ENCODE peak calls at places on chromosomes 6 and 20, in ten cellular contexts. T is nephron progenitor cell; Y is prostate gland; R is H9; K is GM12865; M is cardiac fibroblast; F is RWPE2; J is CD8-positive, alpha-beta T cell; Q is A549; O is fibroblast of lung. I is an unnamed sample.

GRCh38 chr6:36848658-36849441 is 9.6 kb upstream of the CPNE5 start:
- DNase-seq in J (no peak), Y (peak; percentile 52), M (peak; percentile 60), Q (no peak), F (no peak), R (peak; percentile 84), K (no peak), O (no peak), T (peak; percentile 74), I (peak; percentile 79)

GRCh38 chr6:165988306-165988756 is 179.3 kb downstream of the TBXT start:
- DNase-seq in T (peak; percentile 57), M (no peak), F (no peak), O (no peak), K (no peak), Y (no peak), R (no peak), Q (no peak), J (no peak), I (peak; percentile 72)

GRCh38 chr6:90294989-90295853 is 1.4 kb downstream of the BACH2 start:
- DNase-seq in R (no peak), O (peak; percentile 65), Y (peak; percentile 29), K (peak; percentile 32), Q (peak; percentile 29), T (peak; percentile 57), F (peak; percentile 57), J (peak; percentile 42), M (peak; percentile 16), I (peak; percentile 56)

GRCh38 chr6:28816909-28817807 is 106.6 kb downstream of the TRIM27 start:
- DNase-seq in R (peak; percentile 61), T (peak; percentile 45), Y (no peak), O (peak; percentile 62), F (no peak), J (no peak), K (peak; percentile 79), Q (peak; percentile 81), M (peak; percentile 56), I (no peak)

GRCh38 chr6:131096786-131097185 is 33.7 kb upstream of the EPB41L2 start:
- DNase-seq in F (no peak), T (no peak), Q (no peak), Y (no peak), J (no peak), R (no peak), O (no peak), K (no peak), M (no peak), I (no peak)

GRCh38 chr6:116352515-116353471 is 18.0 kb upstream of the DSE start:
- DNase-seq in F (no peak), R (no peak), T (no peak), M (peak; percentile 53), Y (no peak), J (no peak), O (peak; percentile 80), Q (no peak), K (peak; percentile 56), I (no peak)

GRCh38 chr6:143165315-143165855 is 104.7 kb downstream of the AIG1 start:
- DNase-seq in K (no peak), O (no peak), R (no peak), J (no peak), T (no peak), Q (no peak), M (no peak), F (no peak), Y (no peak), I (no peak)

GRCh38 chr20:57198359-57199072 is 67.9 kb downstream of the BMP7 start:
- DNase-seq in Y (no peak), T (peak; percentile 41), F (no peak), Q (no peak), M (no peak), K (no peak), J (no peak), R (no peak), O (no peak), I (peak; percentile 42)

GRCh38 chr20:2713285-2713684 is 20.7 kb downstream of the EBF4 start:
- DNase-seq in O (no peak), M (no peak), R (no peak), Q (peak; percentile 43), J (no peak), T (no peak), F (no peak), K (no peak), Y (no peak), I (no peak)
- TF ChIP-seq CTCF in O (no peak), M (no peak), R (peak; percentile 64), Q (peak; percentile 60), J (peak; percentile 34), T (no peak), F (peak; percentile 48), K (peak; percentile 36), Y (no peak), I (no peak)

GRCh38 chr6:161837854-161838253 is 564.0 kb upstream of the AGPAT4 start:
- DNase-seq in F (no peak), Q (no peak), T (no peak), O (peak; percentile 3), Y (no peak), K (no peak), J (no peak), R (no peak), M (no peak), I (no peak)

GRCh38 chr6:161837449-161837735 is 563.5 kb upstream of the AGPAT4 start:
- DNase-seq in Q (no peak), F (no peak), M (no peak), K (no peak), O (no peak), T (no peak), R (no peak), Y (no peak), J (no peak), I (no peak)

GRCh38 chr6:161835426-161836029 is 561.7 kb upstream of the AGPAT4 start:
- DNase-seq in Y (no peak), O (peak; percentile 44), K (no peak), M (no peak), J (no peak), R (no peak), Q (no peak), T (peak; percentile 22), F (no peak), I (no peak)

GRCh38 chr6:161838306-161839035 is 564.6 kb upstream of the AGPAT4 start:
- DNase-seq in Q (no peak), R (peak; percentile 79), Y (no peak), T (peak; percentile 42), O (no peak), K (no peak), J (no peak), M (no peak), F (no peak), I (no peak)

DNA sequence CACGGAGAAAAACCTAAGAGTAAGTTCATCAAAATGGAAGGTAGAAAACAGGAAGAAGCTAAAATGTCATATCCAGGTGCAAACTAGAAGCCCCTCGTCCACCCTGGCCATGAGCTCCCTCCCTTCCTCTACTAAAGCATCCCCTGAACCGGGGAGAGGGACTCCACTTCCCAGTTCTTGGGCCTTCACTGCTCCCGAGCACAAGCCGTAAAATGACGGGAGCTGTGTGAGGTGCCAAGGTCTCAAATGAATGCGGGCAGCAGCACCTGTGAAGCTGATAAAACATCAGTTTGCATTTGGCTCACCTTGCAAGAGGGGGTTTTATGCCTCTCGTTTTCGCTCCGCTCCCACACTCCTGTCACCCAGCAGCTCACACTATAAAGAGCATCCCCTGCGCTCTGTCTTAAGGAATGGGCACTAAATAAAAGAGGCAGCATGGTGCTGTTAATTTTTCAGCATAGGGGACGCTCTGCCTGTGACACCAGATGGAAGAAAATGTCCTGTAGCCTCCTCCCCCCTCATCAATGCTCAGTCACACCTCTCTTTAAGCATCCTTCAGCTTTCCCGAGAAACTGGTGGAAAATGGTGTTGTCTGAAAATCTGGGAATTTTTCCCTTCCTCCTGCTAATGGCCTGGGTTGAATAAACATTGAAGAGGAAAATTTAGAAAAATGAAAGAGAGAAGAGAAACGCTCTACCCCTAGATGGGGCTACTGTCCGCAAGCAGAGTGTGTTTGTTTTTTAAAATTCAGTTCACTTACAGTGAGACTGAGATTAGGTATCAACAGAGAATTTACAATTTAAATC is 563.0 kb upstream of the AGPAT4 start:
- DNase-seq in K (no peak), O (peak; percentile 58), M (peak; percentile 10), R (no peak), F (no peak), T (no peak), Y (no peak), Q (peak; percentile 19), J (no peak), I (no peak)
- TF ChIP-seq CTCF in K (no peak), O (no peak), M (peak; percentile 10), R (peak; percentile 71), F (no peak), T (peak; percentile 33), Y (no peak), Q (peak; percentile 58), J (no peak), I (peak; percentile 22)

GRCh38 chr6:26257272-26257671 is 107.7 kb upstream of the BTN3A2 start:
- DNase-seq in M (no peak), F (no peak), Q (no peak), Y (no peak), K (no peak), T (no peak), R (no peak), O (no peak), J (no peak), I (no peak)

GRCh38 chr6:26260791-26261484 is 104.1 kb upstream of the BTN3A2 start:
- DNase-seq in F (no peak), M (no peak), K (no peak), O (no peak), T (no peak), R (no peak), Y (no peak), Q (no peak), J (no peak), I (no peak)

GRCh38 chr6:26264547-26264946 is 100.5 kb upstream of the BTN3A2 start:
- DNase-seq in T (no peak), J (no peak), Q (no peak), F (no peak), O (no peak), K (no peak), M (no peak), R (no peak), Y (no peak), I (no peak)

GRCh38 chr6:26258199-26258977 is 106.6 kb upstream of the BTN3A2 start:
- DNase-seq in F (no peak), Y (no peak), O (no peak), K (peak; percentile 21), Q (no peak), R (no peak), T (no peak), M (no peak), J (no peak), I (no peak)

DNA sequence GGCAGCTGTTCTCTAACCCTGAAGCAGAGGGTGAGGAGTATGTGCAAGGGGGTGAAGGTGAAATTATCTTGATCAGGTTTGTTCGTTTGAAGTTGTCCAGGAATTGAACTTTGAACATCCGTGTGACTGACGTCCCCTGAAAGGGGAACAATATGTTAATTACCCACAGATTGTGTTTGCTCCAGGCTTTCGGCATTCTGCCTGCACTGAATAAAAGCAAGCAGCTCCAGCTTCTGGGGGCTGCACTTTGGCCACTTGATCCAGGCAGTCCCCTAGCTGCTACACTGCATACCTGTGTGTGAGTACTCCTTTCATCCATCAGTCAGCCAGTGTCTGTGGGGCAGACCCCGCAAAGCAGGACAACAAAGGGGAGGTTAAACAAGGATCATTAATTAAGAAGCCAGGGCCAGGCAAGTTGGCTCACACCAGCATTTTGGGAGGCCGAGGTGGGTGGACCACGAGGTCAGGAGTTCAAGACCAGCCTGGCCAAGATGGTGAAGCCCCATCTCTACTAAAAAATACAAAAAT is 104.8 kb upstream of the BTN3A2 start:
- DNase-seq in Y (no peak), Q (no peak), R (no peak), J (no peak), M (no peak), T (no peak), O (no peak), F (no peak), K (no peak), I (no peak)
- TF ChIP-seq CTCF in Y (no peak), Q (no peak), R (no peak), J (no peak), M (no peak), T (no peak), O (no peak), F (no peak), K (no peak), I (no peak)

DNA sequence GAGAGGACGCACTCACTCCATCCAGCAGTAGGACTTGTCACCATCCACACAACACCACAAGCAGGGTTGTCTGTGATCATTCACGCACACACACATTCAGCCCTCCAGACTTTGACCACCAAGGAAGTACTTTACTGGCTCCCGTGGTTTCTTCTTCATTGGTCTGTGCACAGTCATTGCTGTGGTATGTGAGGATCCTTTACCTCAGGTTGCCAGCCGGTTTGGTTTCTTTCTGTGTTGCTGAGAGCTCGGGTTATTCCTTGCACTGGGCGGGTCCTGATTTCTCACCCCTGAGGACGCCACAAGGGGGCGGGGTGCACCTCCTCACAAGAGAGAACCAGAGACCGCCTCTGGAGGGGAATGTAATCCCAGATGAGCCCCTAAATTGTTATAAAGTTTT is 11.2 kb downstream of the SLC35A1 start:
- DNase-seq in T (peak; percentile 52), J (no peak), O (peak; percentile 15), K (peak; percentile 37), R (peak; percentile 89), F (no peak), Q (peak; percentile 25), Y (no peak), M (peak; percentile 7), I (peak; percentile 21)
- TF ChIP-seq CTCF in T (peak; percentile 13), J (no peak), O (no peak), K (peak; percentile 14), R (peak; percentile 71), F (no peak), Q (no peak), Y (no peak), M (no peak), I (no peak)

I was measured in glutamatergic neuron.